ENCODE peak calls at places on chromosomes 13 and 19, in ten cellular contexts. O is stimulated activated CD4-positive, alpha-beta T cell treated with anti-CD3 and anti-CD28 coated beads, Interleukin-2, amount 100 ng/mL, for 24 hours; G is GM03348; R is ELR; C is adipocyte; A is lower lobe of right lung; B is natural killer cell treated with Interleukin-12 subunit alpha and Interleukin-12 subunit beta and Interleukin-15 and Interleukin-18, amount 100 ng/mL, for 72 hours; I is Right ventricle myocardium superior; W is lung microvascular endothelial cell; L is progenitor cell of endocrine pancreas. H is an unnamed sample.

GRCh38 chr19:8638078-8638619 is 7.7 kb downstream of the NFILZ start:
- DNase-seq in O (no peak), G (no peak), R (no peak), C (peak), A (peak), B (no peak), I (peak), W (no peak), L (no peak), H (no peak)

GRCh38 chr19:4208385-4209094 is 20.8 kb upstream of the EBI3 start:
- DNase-seq in O (no peak), G (peak), R (peak), C (no peak), A (no peak), B (no peak), I (no peak), W (peak), L (no peak), H (no peak)

GRCh38 chr19:14167594-14168138 is 31.3 kb upstream of the ASF1B start:
- DNase-seq in O (no peak), G (no peak), R (no peak), C (no peak), A (no peak), B (no peak), I (peak), W (peak), L (no peak), H (no peak)

GRCh38 chr13:43905435-43906031 is 25.8 kb downstream of the LACC1 start:
- DNase-seq in O (peak), G (peak), R (peak), C (peak), A (no peak), B (no peak), I (no peak), W (peak), L (no peak), H (peak)

GRCh38 chr19:41843371-41843770 is 1.1 kb downstream of the LYPD4 start:
- DNase-seq in O (no peak), G (no peak), R (no peak), C (no peak), A (no peak), B (no peak), I (no peak), W (no peak), L (no peak), H (no peak)

GRCh38 chr19:46963093-46963734 is 56.4 kb upstream of the NPAS1 start:
- DNase-seq in O (no peak), G (peak), R (peak), C (peak), A (no peak), B (peak), I (no peak), W (peak), L (no peak), H (no peak)

GRCh38 chr13:30409911-30410704 is 12.2 kb upstream of the UBE2L5 start:
- DNase-seq in O (no peak), G (peak), R (peak), C (peak), A (no peak), B (no peak), I (no peak), W (no peak), L (no peak), H (no peak)

GRCh38 chr19:17685451-17686026 is 2.6 kb downstream of the UNC13A start:
- DNase-seq in O (no peak), G (no peak), R (no peak), C (no peak), A (no peak), B (peak), I (no peak), W (no peak), L (no peak), H (no peak)

GRCh38 chr19:8335343-8336071 is 7.6 kb downstream of the KANK3 start:
- DNase-seq in O (no peak), G (no peak), R (no peak), C (no peak), A (no peak), B (no peak), I (no peak), W (no peak), L (no peak), H (peak)

GRCh38 chr19:35213678-35214632 is 14.6 kb downstream of the FAM187B start:
- DNase-seq in O (peak), G (no peak), R (peak), C (peak), A (peak), B (peak), I (peak), W (peak), L (no peak), H (no peak)

GRCh38 chr13:28574617-28575142 is 79.8 kb upstream of the FLT1 start:
- DNase-seq in O (no peak), G (peak), R (peak), C (peak), A (no peak), B (no peak), I (no peak), W (peak), L (no peak), H (peak)

GRCh38 chr13:35157143-35157755 is 215.2 kb downstream of the NBEA start:
- DNase-seq in O (no peak), G (peak), R (peak), C (peak), A (no peak), B (no peak), I (no peak), W (peak), L (peak), H (peak)

GRCh38 chr19:33241091-33241529 is 15.5 kb upstream of the SLC7A10 start:
- DNase-seq in O (no peak), G (no peak), R (no peak), C (no peak), A (peak), B (peak), I (no peak), W (no peak), L (no peak), H (no peak)

GRCh38 chr19:14473073-14473790 is 1.9 kb downstream of the PTGER1 start:
- DNase-seq in O (no peak), G (peak), R (no peak), C (no peak), A (no peak), B (peak), I (no peak), W (peak), L (no peak), H (peak)

GRCh38 chr13:99059498-99060070 is 81.7 kb upstream of the DOCK9 start:
- DNase-seq in O (no peak), G (no peak), R (no peak), C (no peak), A (no peak), B (no peak), I (no peak), W (peak), L (no peak), H (no peak)

GRCh38 chr19:18399008-18399407 is 1.6 kb upstream of the LRRC25 start:
- DNase-seq in O (no peak), G (peak), R (peak), C (peak), A (no peak), B (no peak), I (peak), W (peak), L (no peak), H (no peak)

GRCh38 chr19:46069841-46070341 is 29.1 kb upstream of the IGFL4 start:
- DNase-seq in O (no peak), G (peak), R (peak), C (peak), A (no peak), B (no peak), I (no peak), W (no peak), L (no peak), H (no peak)

GRCh38 chr13:96994030-96994848 is at the start of gene OXGR1:
- DNase-seq in O (no peak), G (peak), R (no peak), C (peak), A (peak), B (no peak), I (no peak), W (no peak), L (peak), H (no peak)

GRCh38 chr19:47512948-47513319 is 1.9 kb downstream of the NAPA start:
- DNase-seq in O (no peak), G (no peak), R (no peak), C (no peak), A (no peak), B (no peak), I (no peak), W (no peak), L (no peak), H (no peak)

GRCh38 chr13:67986234-67986633 is 756.1 kb upstream of the PCDH9 start:
- DNase-seq in O (no peak), G (no peak), R (no peak), C (no peak), A (no peak), B (no peak), I (no peak), W (no peak), L (no peak), H (no peak)

GRCh38 chr13:83815598-83815997 is 66.7 kb downstream of the SLITRK1 start:
- DNase-seq in O (no peak), G (no peak), R (no peak), C (no peak), A (no peak), B (no peak), I (no peak), W (no peak), L (no peak), H (no peak)

GRCh38 chr19:2273356-2274184 is 8.4 kb downstream of the PEAK3 start:
- DNase-seq in O (peak), G (peak), R (peak), C (peak), A (peak), B (peak), I (peak), W (peak), L (peak), H (peak)

GRCh38 chr19:56538254-56538760 is 441 bp upstream of the ZFP28 start:
- DNase-seq in O (peak), G (peak), R (peak), C (peak), A (peak), B (peak), I (peak), W (peak), L (peak), H (peak)

GRCh38 chr19:2049741-2050348 is 1.2 kb downstream of the MKNK2 start:
- DNase-seq in O (peak), G (peak), R (peak), C (peak), A (peak), B (peak), I (peak), W (peak), L (no peak), H (peak)

GRCh38 chr19:54453921-54454780 is 5.2 kb downstream of the LENG8 start:
- DNase-seq in O (no peak), G (no peak), R (no peak), C (no peak), A (no peak), B (peak), I (no peak), W (no peak), L (no peak), H (no peak)

GRCh38 chr19:5805465-5806132 is 732 bp downstream of the NRTN start:
- DNase-seq in O (peak), G (peak), R (peak), C (peak), A (peak), B (no peak), I (peak), W (peak), L (peak), H (peak)

GRCh38 chr13:105552078-105552477 is 983.4 kb downstream of the EFNB2 start:
- DNase-seq in O (no peak), G (no peak), R (no peak), C (no peak), A (no peak), B (no peak), I (no peak), W (no peak), L (no peak), H (no peak)

GRCh38 chr19:52351512-52351911 is 15.5 kb downstream of the ZNF610 start:
- DNase-seq in O (no peak), G (no peak), R (no peak), C (no peak), A (no peak), B (no peak), I (no peak), W (no peak), L (peak), H (no peak)

GRCh38 chr19:7191946-7192691 is 102.1 kb downstream of the INSR start:
- DNase-seq in O (peak), G (peak), R (peak), C (no peak), A (no peak), B (peak), I (no peak), W (no peak), L (no peak), H (no peak)

GRCh38 chr13:91269237-91269636 is 78.2 kb upstream of the MIR17HG start:
- DNase-seq in O (no peak), G (no peak), R (no peak), C (no peak), A (no peak), B (no peak), I (no peak), W (no peak), L (no peak), H (no peak)

GRCh38 chr13:80168089-80168850 is 172.7 kb downstream of the SPRY2 start:
- DNase-seq in O (no peak), G (peak), R (peak), C (peak), A (no peak), B (no peak), I (no peak), W (no peak), L (no peak), H (no peak)

GRCh38 chr13:84563611-84564010 is 681.3 kb upstream of the SLITRK1 start:
- DNase-seq in O (no peak), G (no peak), R (no peak), C (no peak), A (no peak), B (no peak), I (no peak), W (no peak), L (no peak), H (no peak)

GRCh38 chr13:44415815-44416214 is 42.2 kb downstream of the SERP2 start:
- DNase-seq in O (no peak), G (no peak), R (no peak), C (no peak), A (no peak), B (no peak), I (no peak), W (no peak), L (no peak), H (no peak)

H was measured in erythroblast.